ENCODE peak calls at places on chromosomes 1 and 21, in six cellular contexts. One of them, this sample, is unnamed.
A peak's percentile ranks its signal among the peaks of the same experiment; 100 is the strongest.

GRCh38 chr1:20978413-20978812 is 191.3 kb upstream of the HP1BP3 start:
- DNase-seq in Panc1: no peak
- DNase-seq in RWPE1: no peak
- DNase-seq in GM12865: no peak
- DNase-seq in HFFc6: peak; percentile 68
- DNase-seq in brain microvascular endothelial cell: no peak
- DNase-seq in this sample: no peak

GRCh38 chr21:40507978-40508377 is 339.0 kb downstream of the DSCAM start:
- DNase-seq in brain microvascular endothelial cell: no peak
- DNase-seq in Panc1: peak; percentile 36
- DNase-seq in RWPE1: peak; percentile 57
- DNase-seq in HFFc6: peak; percentile 64
- DNase-seq in GM12865: no peak
- DNase-seq in this sample: peak; percentile 63

GRCh38 chr1:146013566-146013937 is 8.0 kb downstream of the HJV start:
- DNase-seq in brain microvascular endothelial cell: no peak
- DNase-seq in HFFc6: no peak
- DNase-seq in Panc1: no peak
- DNase-seq in RWPE1: no peak
- DNase-seq in GM12865: no peak
- DNase-seq in this sample: no peak

GRCh38 chr21:34889537-34890257 is 159.4 kb downstream of the RUNX1 start:
- DNase-seq in brain microvascular endothelial cell: peak; percentile 63
- DNase-seq in HFFc6: peak; percentile 69
- DNase-seq in RWPE1: peak; percentile 74
- DNase-seq in Panc1: no peak
- DNase-seq in GM12865: peak; percentile 85
- DNase-seq in this sample: peak; percentile 70

GRCh38 chr1:30527511-30528140 is 195.8 kb downstream of the MATN1 start:
- DNase-seq in GM12865: no peak
- DNase-seq in HFFc6: peak; percentile 4
- DNase-seq in RWPE1: no peak
- DNase-seq in brain microvascular endothelial cell: no peak
- DNase-seq in Panc1: no peak
- DNase-seq in this sample: peak; percentile 25

GRCh38 chr21:28393279-28393678 is 599.4 kb downstream of the LTN1 start:
- DNase-seq in RWPE1: peak; percentile 73
- DNase-seq in GM12865: peak; percentile 6
- DNase-seq in brain microvascular endothelial cell: no peak
- DNase-seq in Panc1: no peak
- DNase-seq in HFFc6: no peak
- DNase-seq in this sample: peak; percentile 92

GRCh38 chr1:177227978-177228720 is 57.4 kb downstream of the BRINP2 start:
- DNase-seq in RWPE1: no peak
- DNase-seq in Panc1: no peak
- DNase-seq in GM12865: no peak
- DNase-seq in HFFc6: no peak
- DNase-seq in brain microvascular endothelial cell: no peak
- DNase-seq in this sample: no peak

GRCh38 chr1:91601554-91602322 is 101.1 kb downstream of the CDC7 start:
- DNase-seq in HFFc6: no peak
- DNase-seq in brain microvascular endothelial cell: no peak
- DNase-seq in GM12865: no peak
- DNase-seq in Panc1: no peak
- DNase-seq in RWPE1: no peak
- DNase-seq in this sample: no peak

GRCh38 chr1:222127096-222127495 is 385.2 kb upstream of the DUSP10 start:
- DNase-seq in brain microvascular endothelial cell: no peak
- DNase-seq in RWPE1: no peak
- DNase-seq in GM12865: no peak
- DNase-seq in HFFc6: no peak
- DNase-seq in Panc1: no peak
- DNase-seq in this sample: no peak

GRCh38 chr21:38813554-38813953 is 7.8 kb downstream of the ETS2 start:
- DNase-seq in brain microvascular endothelial cell: no peak
- DNase-seq in HFFc6: no peak
- DNase-seq in Panc1: no peak
- DNase-seq in GM12865: no peak
- DNase-seq in RWPE1: no peak
- DNase-seq in this sample: no peak

GRCh38 chr1:145824499-145824842 is 471 bp downstream of the POLR3C start:
- DNase-seq in HFFc6: no peak
- DNase-seq in GM12865: no peak
- DNase-seq in Panc1: no peak
- DNase-seq in RWPE1: peak; percentile 20
- DNase-seq in brain microvascular endothelial cell: no peak
- DNase-seq in this sample: no peak

GRCh38 chr21:44658511-44658910 is 779 bp downstream of the KRTAP12-3 start:
- DNase-seq in GM12865: no peak
- DNase-seq in Panc1: no peak
- DNase-seq in HFFc6: no peak
- DNase-seq in brain microvascular endothelial cell: no peak
- DNase-seq in RWPE1: no peak
- DNase-seq in this sample: no peak

GRCh38 chr1:187409341-187409740 is 580.6 kb downstream of the PLA2G4A start:
- DNase-seq in brain microvascular endothelial cell: peak; percentile 3
- DNase-seq in GM12865: no peak
- DNase-seq in Panc1: no peak
- DNase-seq in HFFc6: no peak
- DNase-seq in RWPE1: no peak
- DNase-seq in this sample: no peak

GRCh38 chr1:196477262-196477661 is 131.0 kb downstream of the KCNT2 start:
- DNase-seq in Panc1: no peak
- DNase-seq in brain microvascular endothelial cell: no peak
- DNase-seq in RWPE1: no peak
- DNase-seq in HFFc6: no peak
- DNase-seq in GM12865: no peak
- DNase-seq in this sample: peak; percentile 9

GRCh38 chr1:30758785-30759380 is 1.3 kb upstream of the LAPTM5 start:
- DNase-seq in Panc1: no peak
- DNase-seq in RWPE1: peak; percentile 27
- DNase-seq in GM12865: peak; percentile 94
- DNase-seq in HFFc6: peak; percentile 13
- DNase-seq in brain microvascular endothelial cell: no peak
- DNase-seq in this sample: peak; percentile 53

GRCh38 chr1:171485375-171486047 is at the start of gene PRRC2C:
- DNase-seq in brain microvascular endothelial cell: peak; percentile 97
- DNase-seq in HFFc6: peak; percentile 97
- DNase-seq in Panc1: peak; percentile 93
- DNase-seq in GM12865: peak; percentile 98
- DNase-seq in RWPE1: peak; percentile 90
- DNase-seq in this sample: peak; percentile 100
- TF ChIP-seq CTCF in brain microvascular endothelial cell: peak; percentile 86
- TF ChIP-seq CTCF in HFFc6: peak; percentile 80
- TF ChIP-seq CTCF in Panc1: peak; percentile 93
- TF ChIP-seq CTCF in GM12865: peak; percentile 81
- TF ChIP-seq CTCF in RWPE1: peak; percentile 87
- TF ChIP-seq CTCF in this sample: peak; percentile 71

GRCh38 chr1:18322353-18323032 is 158.2 kb upstream of the KLHDC7A start:
- DNase-seq in GM12865: peak; percentile 47
- DNase-seq in Panc1: no peak
- DNase-seq in brain microvascular endothelial cell: no peak
- DNase-seq in RWPE1: no peak
- DNase-seq in HFFc6: no peak
- DNase-seq in this sample: no peak
- TF ChIP-seq CTCF in GM12865: peak; percentile 58
- TF ChIP-seq CTCF in Panc1: peak; percentile 67
- TF ChIP-seq CTCF in brain microvascular endothelial cell: peak; percentile 4
- TF ChIP-seq CTCF in RWPE1: no peak
- TF ChIP-seq CTCF in HFFc6: peak; percentile 25
- TF ChIP-seq CTCF in this sample: no peak

DNA sequence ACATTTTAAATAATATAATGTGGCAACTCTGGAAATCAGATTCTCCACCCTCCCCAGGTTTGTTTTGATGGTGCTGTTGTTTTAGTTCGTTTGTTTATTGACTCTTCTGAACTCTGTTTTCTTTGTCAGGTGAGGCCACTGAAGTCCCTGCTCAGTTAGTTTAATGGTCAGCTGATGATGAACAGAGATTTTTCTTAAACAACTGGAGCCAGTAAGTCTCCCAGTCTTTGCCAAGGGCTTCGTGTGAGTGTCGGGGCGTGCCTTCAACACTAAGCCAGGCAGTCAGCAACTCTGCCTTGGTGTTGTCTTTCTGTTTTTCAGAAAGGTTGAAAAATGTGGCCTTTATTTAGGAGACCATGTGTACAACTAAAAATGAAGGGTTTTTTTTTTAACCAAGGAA is 58.9 kb downstream of the TEX35 start:
- DNase-seq in brain microvascular endothelial cell: no peak
- DNase-seq in GM12865: no peak
- DNase-seq in HFFc6: no peak
- DNase-seq in Panc1: no peak
- DNase-seq in RWPE1: no peak
- DNase-seq in this sample: no peak
- TF ChIP-seq CTCF in brain microvascular endothelial cell: no peak
- TF ChIP-seq CTCF in GM12865: no peak
- TF ChIP-seq CTCF in HFFc6: no peak
- TF ChIP-seq CTCF in Panc1: no peak
- TF ChIP-seq CTCF in RWPE1: no peak
- TF ChIP-seq CTCF in this sample: no peak

GRCh38 chr1:241270016-241270415 is 87.0 kb downstream of the RGS7 start:
- DNase-seq in brain microvascular endothelial cell: no peak
- DNase-seq in HFFc6: no peak
- DNase-seq in RWPE1: no peak
- DNase-seq in Panc1: no peak
- DNase-seq in GM12865: no peak
- DNase-seq in this sample: no peak

GRCh38 chr1:241266121-241266520 is 90.9 kb downstream of the RGS7 start:
- DNase-seq in GM12865: no peak
- DNase-seq in HFFc6: no peak
- DNase-seq in RWPE1: no peak
- DNase-seq in Panc1: no peak
- DNase-seq in brain microvascular endothelial cell: no peak
- DNase-seq in this sample: no peak

GRCh38 chr1:241271427-241271826 is 85.6 kb downstream of the RGS7 start:
- DNase-seq in RWPE1: no peak
- DNase-seq in HFFc6: no peak
- DNase-seq in GM12865: no peak
- DNase-seq in brain microvascular endothelial cell: no peak
- DNase-seq in Panc1: no peak
- DNase-seq in this sample: no peak

GRCh38 chr1:241265428-241265827 is 91.6 kb downstream of the RGS7 start:
- DNase-seq in RWPE1: no peak
- DNase-seq in GM12865: no peak
- DNase-seq in HFFc6: no peak
- DNase-seq in brain microvascular endothelial cell: no peak
- DNase-seq in Panc1: no peak
- DNase-seq in this sample: no peak

GRCh38 chr1:241269116-241269515 is 87.9 kb downstream of the RGS7 start:
- DNase-seq in GM12865: peak; percentile 23
- DNase-seq in HFFc6: no peak
- DNase-seq in brain microvascular endothelial cell: no peak
- DNase-seq in Panc1: no peak
- DNase-seq in RWPE1: no peak
- DNase-seq in this sample: peak; percentile 56
- TF ChIP-seq CTCF in GM12865: peak; percentile 36
- TF ChIP-seq CTCF in HFFc6: peak; percentile 57
- TF ChIP-seq CTCF in brain microvascular endothelial cell: peak; percentile 13
- TF ChIP-seq CTCF in Panc1: peak; percentile 28
- TF ChIP-seq CTCF in RWPE1: no peak
- TF ChIP-seq CTCF in this sample: peak; percentile 38

GRCh38 chr1:47948126-47948525 is 49.1 kb downstream of the TRABD2B start:
- DNase-seq in GM12865: no peak
- DNase-seq in Panc1: no peak
- DNase-seq in brain microvascular endothelial cell: no peak
- DNase-seq in HFFc6: no peak
- DNase-seq in RWPE1: no peak
- DNase-seq in this sample: peak; percentile 38

GRCh38 chr1:47950481-47950880 is 46.7 kb downstream of the TRABD2B start:
- DNase-seq in Panc1: no peak
- DNase-seq in RWPE1: no peak
- DNase-seq in brain microvascular endothelial cell: no peak
- DNase-seq in HFFc6: no peak
- DNase-seq in GM12865: no peak
- DNase-seq in this sample: no peak

GRCh38 chr1:47951026-47951425 is 46.2 kb downstream of the TRABD2B start:
- DNase-seq in RWPE1: no peak
- DNase-seq in HFFc6: no peak
- DNase-seq in brain microvascular endothelial cell: no peak
- DNase-seq in Panc1: no peak
- DNase-seq in GM12865: no peak
- DNase-seq in this sample: no peak

GRCh38 chr1:47953661-47954060 is 43.5 kb downstream of the TRABD2B start:
- DNase-seq in HFFc6: no peak
- DNase-seq in RWPE1: no peak
- DNase-seq in Panc1: no peak
- DNase-seq in brain microvascular endothelial cell: no peak
- DNase-seq in GM12865: no peak
- DNase-seq in this sample: no peak

DNA sequence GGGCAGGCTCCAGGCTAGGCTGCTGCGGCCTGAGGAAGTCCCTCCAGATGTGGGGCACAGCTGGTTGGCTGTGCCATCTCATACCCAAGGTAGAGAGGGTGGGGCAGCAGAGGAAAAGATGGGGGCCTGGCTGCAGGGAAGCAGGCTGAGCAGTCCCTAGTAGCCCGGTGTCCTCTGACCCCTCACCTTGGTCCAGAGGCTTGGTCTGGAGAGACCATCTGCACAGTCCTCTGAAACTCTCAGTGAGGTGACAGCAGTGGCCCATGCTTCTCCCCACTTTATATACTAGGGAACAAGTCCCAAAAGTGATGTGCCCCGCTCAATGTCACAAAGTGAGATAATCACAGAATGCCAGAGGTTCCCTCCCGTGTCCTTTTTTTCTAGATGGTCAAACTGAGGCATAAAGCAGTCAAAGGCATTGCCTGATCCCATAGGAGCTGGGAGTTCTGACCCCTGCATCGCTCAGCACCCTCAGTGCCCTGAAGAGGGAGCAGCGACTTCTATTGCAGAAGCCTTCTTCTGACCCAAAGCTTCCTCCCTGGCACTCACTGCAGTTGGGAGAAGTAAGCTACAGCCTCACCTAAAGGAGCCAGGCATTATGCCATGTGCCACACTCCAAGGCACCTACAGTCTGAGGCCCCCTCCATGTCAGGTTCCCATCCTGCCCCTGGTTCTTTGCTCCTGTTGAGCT is 45.5 kb downstream of the TRABD2B start:
- DNase-seq in HFFc6: no peak
- DNase-seq in Panc1: no peak
- DNase-seq in RWPE1: no peak
- DNase-seq in brain microvascular endothelial cell: no peak
- DNase-seq in GM12865: no peak
- DNase-seq in this sample: no peak
- TF ChIP-seq CTCF in HFFc6: no peak
- TF ChIP-seq CTCF in Panc1: peak; percentile 19
- TF ChIP-seq CTCF in RWPE1: no peak
- TF ChIP-seq CTCF in brain microvascular endothelial cell: peak; percentile 7
- TF ChIP-seq CTCF in GM12865: no peak
- TF ChIP-seq CTCF in this sample: no peak

GRCh38 chr1:152776361-152776760 is 1.4 kb downstream of the LCE1F start:
- DNase-seq in brain microvascular endothelial cell: no peak
- DNase-seq in GM12865: no peak
- DNase-seq in HFFc6: no peak
- DNase-seq in RWPE1: no peak
- DNase-seq in Panc1: no peak
- DNase-seq in this sample: no peak

GRCh38 chr1:152783095-152783494 is 3.0 kb upstream of the LCE1E start:
- DNase-seq in brain microvascular endothelial cell: no peak
- DNase-seq in RWPE1: no peak
- DNase-seq in Panc1: no peak
- DNase-seq in GM12865: no peak
- DNase-seq in HFFc6: no peak
- DNase-seq in this sample: peak; percentile 0

GRCh38 chr1:152774875-152775274 is at the start of gene LCE1F:
- DNase-seq in RWPE1: no peak
- DNase-seq in brain microvascular endothelial cell: no peak
- DNase-seq in GM12865: peak; percentile 9
- DNase-seq in Panc1: no peak
- DNase-seq in HFFc6: no peak
- DNase-seq in this sample: peak; percentile 57

GRCh38 chr1:152777510-152778137 is 2.7 kb downstream of the LCE1F start:
- DNase-seq in Panc1: no peak
- DNase-seq in GM12865: peak; percentile 40
- DNase-seq in HFFc6: peak; percentile 13
- DNase-seq in brain microvascular endothelial cell: no peak
- DNase-seq in RWPE1: no peak
- DNase-seq in this sample: peak; percentile 75
- TF ChIP-seq CTCF in Panc1: peak; percentile 55
- TF ChIP-seq CTCF in GM12865: peak; percentile 61
- TF ChIP-seq CTCF in HFFc6: peak; percentile 53
- TF ChIP-seq CTCF in brain microvascular endothelial cell: peak; percentile 33
- TF ChIP-seq CTCF in RWPE1: peak; percentile 9
- TF ChIP-seq CTCF in this sample: peak; percentile 52

This sample was measured in MCF 10A.